ENCODE peak calls at places on chromosomes 6 and 20, in ten cellular contexts. S is ovary, E is A549, G is NB4, F is Peyer's patch, N is body of pancreas, R is tibial nerve, K is suprapubic skin, M is spleen, Z is adrenal gland. D is an unnamed sample.

GRCh38 chr6:45838486-45838885 is 177.2 kb downstream of the CLIC5 start:
- DNase-seq in G (peak), E (no peak), S (no peak), M (no peak), F (no peak), Z (no peak), N (no peak), K (no peak), R (no peak), D (no peak)

GRCh38 chr6:89475634-89476033 is 42.7 kb downstream of the ANKRD6 start:
- DNase-seq in R (no peak), G (peak), Z (no peak), N (no peak), F (no peak), M (no peak), K (no peak), E (no peak), S (no peak), D (no peak)

GRCh38 chr6:149478631-149479314 is 6.0 kb downstream of the ZC3H12D start:
- DNase-seq in R (no peak), E (no peak), F (no peak), Z (no peak), N (no peak), S (no peak), M (no peak), K (peak), G (no peak), D (no peak)

GRCh38 chr6:53921639-53922038 is 126.8 kb downstream of the LRRC1 start:
- DNase-seq in S (no peak), R (no peak), Z (no peak), M (no peak), K (no peak), G (no peak), E (no peak), F (no peak), N (no peak), D (no peak)

GRCh38 chr6:8658391-8658790 is 223.0 kb upstream of the SLC35B3 start:
- DNase-seq in Z (no peak), S (no peak), N (no peak), F (no peak), M (no peak), R (no peak), E (no peak), K (no peak), G (no peak), D (no peak)

GRCh38 chr6:131643262-131643631 is 6.1 kb downstream of the ENPP3 start:
- DNase-seq in R (no peak), E (no peak), M (no peak), K (no peak), Z (peak), N (peak), S (no peak), G (no peak), F (no peak), D (no peak)

GRCh38 chr6:168134399-168135201 is 55.6 kb upstream of the FRMD1 start:
- DNase-seq in N (no peak), K (peak), G (no peak), Z (no peak), M (peak), S (no peak), R (no peak), F (no peak), E (no peak), D (peak)

GRCh38 chr6:130167655-130168054 is 55.1 kb downstream of the SAMD3 start:
- DNase-seq in Z (no peak), F (no peak), S (no peak), M (no peak), K (no peak), R (no peak), N (no peak), G (peak), E (no peak), D (no peak)

GRCh38 chr6:150547511-150548222 is 52.0 kb upstream of the PLEKHG1 start:
- DNase-seq in G (no peak), F (no peak), Z (peak), N (peak), R (peak), E (no peak), M (no peak), S (peak), K (no peak), D (no peak)

GRCh38 chr6:43706788-43707187 is 19.2 kb upstream of the MRPS18A start:
- DNase-seq in R (no peak), Z (no peak), E (no peak), S (no peak), F (no peak), K (no peak), M (no peak), N (no peak), G (no peak), D (no peak)

GRCh38 chr6:133889557-133890301 is 816 bp downstream of the TCF21 start:
- DNase-seq in E (no peak), G (no peak), S (peak), F (no peak), K (no peak), R (no peak), N (no peak), Z (no peak), M (no peak), D (no peak)

GRCh38 chr6:82248233-82248735 is 740 bp upstream of the IBTK start:
- DNase-seq in K (no peak), R (no peak), M (peak), Z (no peak), F (no peak), E (peak), G (peak), N (peak), S (no peak), D (no peak)

GRCh38 chr6:149473080-149474052 is 11.4 kb downstream of the ZC3H12D start:
- DNase-seq in E (peak), R (no peak), K (no peak), F (peak), M (peak), Z (no peak), G (peak), S (no peak), N (no peak), D (no peak)

GRCh38 chr20:51385941-51386530 is 156.5 kb downstream of the NFATC2 start:
- DNase-seq in S (no peak), E (peak), F (peak), K (no peak), G (peak), Z (no peak), N (no peak), M (peak), R (no peak), D (no peak)

GRCh38 chr6:106525111-106525884 is 104.0 kb downstream of the RTN4IP1 start:
- DNase-seq in E (no peak), F (no peak), K (no peak), M (no peak), Z (no peak), G (peak), S (no peak), N (no peak), R (no peak), D (no peak)

GRCh38 chr20:50788868-50789125 is 6.1 kb upstream of the BCAS4 start:
- DNase-seq in F (no peak), E (no peak), N (no peak), S (no peak), G (no peak), R (no peak), Z (no peak), K (no peak), M (peak), D (no peak)

GRCh38 chr6:43181942-43182860 is at the start of gene CUL9:
- DNase-seq in M (peak), F (peak), K (peak), G (peak), S (peak), E (peak), Z (peak), R (peak), N (peak), D (peak)

GRCh38 chr6:117280922-117281321 is 15.6 kb downstream of the VGLL2 start:
- DNase-seq in E (no peak), Z (no peak), G (peak), N (no peak), S (no peak), M (no peak), K (no peak), R (no peak), F (no peak), D (no peak)

GRCh38 chr6:26331809-26332226 is 33.2 kb upstream of the BTN3A2 start:
- DNase-seq in K (no peak), R (no peak), E (no peak), N (no peak), S (no peak), F (no peak), G (no peak), M (no peak), Z (no peak), D (no peak)
- H3K4me3 ChIP-seq in K (peak), R (no peak), E (peak), N (no peak), S (no peak), F (peak), G (peak), M (no peak), Z (no peak), D (no peak)

DNA sequence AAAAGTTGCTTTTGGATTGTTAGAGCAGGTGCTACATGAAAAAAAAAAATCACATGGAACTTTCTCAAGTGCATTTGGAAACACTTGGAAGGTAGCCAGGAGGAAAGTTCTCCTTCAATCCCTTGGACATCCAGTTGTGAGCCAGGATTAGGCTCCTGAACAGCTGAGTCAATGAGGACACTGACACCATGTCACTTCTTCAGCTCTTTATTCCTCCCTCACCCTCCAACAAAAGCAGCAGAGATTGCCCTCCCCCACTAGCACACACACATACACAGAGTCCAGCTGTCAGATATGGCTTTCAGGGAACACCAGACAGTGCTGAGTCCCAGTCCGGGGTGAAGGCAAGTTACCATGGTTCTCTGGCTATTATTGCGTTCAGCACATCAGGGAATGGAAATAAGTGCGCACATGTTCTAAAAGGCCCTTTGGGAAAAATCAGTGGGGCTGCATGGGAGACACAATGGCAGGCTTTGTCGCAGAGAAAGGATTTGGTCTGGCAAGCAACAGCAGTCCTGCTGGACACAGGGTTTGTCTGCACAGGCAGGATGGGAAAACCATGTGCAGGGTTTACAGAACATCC is 124.7 kb upstream of the MARCKS start:
- DNase-seq in S (no peak), K (no peak), G (no peak), E (no peak), N (peak), M (no peak), R (peak), Z (no peak), F (no peak), D (no peak)
- TF ChIP-seq CTCF in S (no peak), K (no peak), G (no peak), E (no peak), N (peak), M (no peak), R (peak), Z (no peak), F (no peak), D (no peak)

GRCh38 chr6:79077680-79078056 is 386 bp downstream of the PHIP start:
- DNase-seq in E (no peak), F (no peak), M (no peak), K (no peak), Z (no peak), S (no peak), R (no peak), N (peak), G (peak), D (no peak)

GRCh38 chr6:79078057-79078969 is at the start of gene PHIP:
- DNase-seq in Z (peak), K (peak), G (peak), R (peak), F (peak), M (peak), S (peak), N (peak), E (peak), D (peak)

GRCh38 chr6:79079425-79080130 is 1.5 kb upstream of the PHIP start:
- DNase-seq in E (no peak), F (no peak), S (no peak), K (no peak), R (no peak), G (peak), M (no peak), N (no peak), Z (no peak), D (no peak)

GRCh38 chr6:79084693-79085092 is 6.6 kb upstream of the PHIP start:
- DNase-seq in S (no peak), R (no peak), K (no peak), F (no peak), G (peak), N (no peak), E (no peak), Z (no peak), M (no peak), D (no peak)

DNA sequence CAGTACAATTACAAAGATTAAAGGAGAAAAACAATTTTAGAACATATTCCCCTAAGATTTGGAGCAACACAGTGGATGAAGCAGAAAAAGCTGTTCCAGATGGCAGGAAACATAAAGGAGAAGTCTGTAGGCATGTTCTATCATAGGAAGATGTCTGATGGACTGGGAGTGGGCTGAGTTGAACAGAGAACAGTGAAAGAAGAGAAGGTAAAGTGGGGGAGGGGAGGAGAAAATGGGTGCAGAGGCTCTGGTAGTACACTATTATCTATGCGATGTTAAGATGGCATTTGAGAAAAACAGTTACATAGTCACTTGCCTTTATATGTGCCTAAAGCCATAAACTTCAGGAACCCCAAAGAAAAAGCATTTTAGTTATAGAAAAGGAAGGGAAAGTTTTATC is 4.2 kb upstream of the PHIP start:
- DNase-seq in N (no peak), K (no peak), M (no peak), Z (no peak), G (no peak), F (no peak), S (no peak), E (no peak), R (no peak), D (no peak)
- TF ChIP-seq POLR2A in N (no peak), K (no peak), M (no peak), Z (no peak), G (no peak), F (no peak), S (no peak), E (no peak), R (no peak), D (no peak)

GRCh38 chr6:99606670-99607415 is at the start of gene PRDM13:
- DNase-seq in G (no peak), R (no peak), Z (no peak), F (no peak), M (no peak), S (no peak), K (no peak), E (no peak), N (no peak), D (no peak)

GRCh38 chr6:99608059-99608885 is 1.6 kb downstream of the PRDM13 start:
- DNase-seq in S (no peak), R (no peak), M (no peak), G (no peak), F (no peak), Z (no peak), K (no peak), N (no peak), E (no peak), D (no peak)

GRCh38 chr6:99605911-99606669 is 543 bp upstream of the PRDM13 start:
- DNase-seq in S (no peak), M (no peak), F (no peak), R (no peak), E (no peak), Z (no peak), G (no peak), N (no peak), K (no peak), D (no peak)

GRCh38 chr6:99608886-99609482 is 2.4 kb downstream of the PRDM13 start:
- DNase-seq in F (no peak), K (no peak), S (no peak), R (no peak), E (no peak), G (no peak), M (no peak), N (no peak), Z (no peak), D (no peak)

GRCh38 chr6:99607416-99608036 is 893 bp downstream of the PRDM13 start:
- DNase-seq in R (no peak), N (no peak), G (no peak), F (no peak), Z (no peak), E (no peak), S (no peak), M (no peak), K (no peak), D (no peak)
- H3K4me3 ChIP-seq in R (no peak), N (no peak), G (no peak), F (no peak), Z (no peak), E (no peak), S (no peak), M (no peak), K (no peak), D (no peak)

GRCh38 chr20:62401331-62401779 is 5.7 kb downstream of the CABLES2 start:
- DNase-seq in G (no peak), K (no peak), N (no peak), F (no peak), E (peak), M (no peak), Z (no peak), S (no peak), R (no peak), D (no peak)
- TF ChIP-seq CTCF in G (no peak), K (peak), N (no peak), F (no peak), E (peak), M (no peak), Z (no peak), S (no peak), R (no peak), D (no peak)

DNA sequence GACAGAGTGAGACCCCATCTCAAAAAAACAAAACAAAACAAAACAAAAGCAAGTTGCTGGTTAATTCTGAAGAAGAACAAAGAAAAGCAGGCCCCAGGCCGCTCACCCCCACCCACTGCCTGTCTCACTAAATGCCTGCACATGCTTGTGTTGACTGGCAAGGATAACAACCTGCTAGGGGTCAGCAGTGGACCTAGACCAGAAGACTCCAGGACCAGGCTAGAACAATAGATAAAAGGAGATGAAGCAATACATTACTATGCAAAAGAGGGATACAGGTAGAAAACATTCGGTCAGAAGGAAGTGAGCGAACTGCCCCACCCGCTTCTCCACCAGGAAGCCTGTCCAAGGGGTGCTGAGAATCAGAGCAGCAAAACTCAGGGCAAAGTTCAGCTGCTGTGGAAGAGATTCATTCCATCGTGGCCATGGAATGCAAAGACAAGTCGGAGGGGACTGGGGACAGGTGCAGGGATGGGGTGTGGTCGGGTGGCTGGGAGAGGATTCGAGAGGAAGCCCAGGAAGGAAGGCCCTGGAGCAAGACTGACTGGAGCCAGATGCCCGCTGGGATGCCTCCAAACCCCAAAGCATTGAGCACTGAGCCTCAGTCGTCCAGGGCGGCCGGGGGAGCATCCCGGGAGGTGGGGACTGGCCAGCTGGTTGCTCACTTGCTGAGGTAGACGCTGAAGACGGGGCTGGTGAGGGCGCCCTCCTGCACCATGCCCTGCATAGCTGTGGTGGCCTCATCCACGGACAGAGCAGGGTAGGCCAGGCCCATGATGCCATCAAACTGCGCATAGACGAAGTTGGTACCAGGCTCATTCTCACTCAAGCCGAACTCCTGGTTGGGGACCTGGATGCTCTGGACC is 5.3 kb downstream of the PGC start:
- DNase-seq in E (peak), G (no peak), N (no peak), M (peak), R (no peak), F (no peak), S (no peak), Z (no peak), K (no peak), D (no peak)
- TF ChIP-seq POLR2A in E (no peak), G (no peak), N (no peak), M (no peak), R (no peak), F (no peak), S (no peak), Z (no peak), K (no peak), D (no peak)

DNA sequence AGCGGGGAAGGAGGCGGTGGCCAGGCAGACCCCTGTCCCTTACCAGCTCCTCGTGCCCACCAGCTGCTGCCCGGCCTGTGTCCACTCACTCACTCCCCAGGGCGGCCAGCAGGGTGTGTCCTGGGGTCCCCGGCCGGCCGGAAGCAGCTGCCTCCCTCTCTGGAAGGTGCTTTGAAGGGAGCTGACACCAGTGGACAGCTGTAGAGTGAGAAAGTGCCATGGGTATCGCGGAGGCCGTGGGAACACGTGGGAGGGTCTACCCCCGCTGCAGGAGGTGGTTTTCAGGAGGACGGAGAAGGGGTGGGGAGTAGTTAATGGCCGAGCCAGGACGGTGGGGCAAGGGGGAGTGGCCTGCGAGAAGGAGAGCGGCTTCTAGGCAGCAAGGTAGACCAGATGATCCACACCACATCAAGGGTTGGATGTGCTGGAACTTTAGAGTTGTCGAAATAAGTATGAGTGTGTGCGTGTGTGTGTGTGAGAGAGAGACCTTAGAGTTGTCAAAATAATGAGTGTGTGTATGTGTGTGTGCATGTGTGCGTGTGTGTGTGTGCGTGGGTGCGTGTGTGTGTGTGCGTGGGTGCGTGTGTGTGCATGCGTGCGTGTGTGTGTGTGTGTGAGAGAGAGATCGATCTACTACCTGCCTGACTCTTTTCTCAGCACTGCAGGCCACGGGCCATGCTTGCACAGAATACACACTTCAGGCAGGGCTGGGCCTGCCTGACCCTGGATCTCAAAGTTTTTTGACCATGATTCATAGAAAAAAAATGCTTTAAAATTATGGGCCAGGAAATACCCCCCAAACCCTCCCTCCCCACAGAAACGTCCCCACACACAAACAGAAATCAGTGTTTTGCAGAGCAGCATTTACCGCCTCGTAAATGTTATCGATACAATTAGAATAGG is 43.9 kb downstream of the CDH4 start:
- DNase-seq in K (no peak), S (no peak), F (no peak), M (peak), E (no peak), G (no peak), N (no peak), R (no peak), Z (no peak), D (no peak)
- H3K4me3 ChIP-seq in K (no peak), S (no peak), F (no peak), M (no peak), E (no peak), G (no peak), N (no peak), R (no peak), Z (no peak), D (no peak)